ENCODE peak calls at places on chromosomes 7 and 10, in five cellular contexts. One of them, this sample, is unnamed.

GRCh38 chr7:157679607-157680006 is 342.8 kb downstream of the DNAJB6 start:
- DNase-seq in astrocyte of the spinal cord: peak; percentile 44
- DNase-seq in Peyer's patch: peak; percentile 34
- DNase-seq in HS-5: no peak
- DNase-seq in SHP77 treated with DMSO at 0.1 percent for 48 hours: no peak
- DNase-seq in this sample: no peak

GRCh38 chr7:461118-461452 is 58.6 kb downstream of the PDGFA start:
- DNase-seq in astrocyte of the spinal cord: no peak
- DNase-seq in Peyer's patch: no peak
- DNase-seq in HS-5: no peak
- DNase-seq in SHP77 treated with DMSO at 0.1 percent for 48 hours: no peak
- DNase-seq in this sample: no peak

GRCh38 chr7:139995034-139995915 is 67.5 kb downstream of the PARP12 start:
- DNase-seq in astrocyte of the spinal cord: peak; percentile 30
- DNase-seq in Peyer's patch: no peak
- DNase-seq in HS-5: no peak
- DNase-seq in SHP77 treated with DMSO at 0.1 percent for 48 hours: no peak
- DNase-seq in this sample: peak; percentile 44

GRCh38 chr7:30755384-30756154 is 3.6 kb downstream of the INMT start:
- DNase-seq in astrocyte of the spinal cord: no peak
- DNase-seq in Peyer's patch: no peak
- DNase-seq in HS-5: no peak
- DNase-seq in SHP77 treated with DMSO at 0.1 percent for 48 hours: no peak
- DNase-seq in this sample: no peak

GRCh38 chr10:72658696-72659400 is 33.0 kb upstream of the MICU1 start:
- DNase-seq in astrocyte of the spinal cord: no peak
- DNase-seq in Peyer's patch: no peak
- DNase-seq in HS-5: no peak
- DNase-seq in SHP77 treated with DMSO at 0.1 percent for 48 hours: no peak
- DNase-seq in this sample: no peak

GRCh38 chr7:128915841-128916642 is 5.5 kb upstream of the KCP start:
- DNase-seq in astrocyte of the spinal cord: no peak
- DNase-seq in Peyer's patch: peak; percentile 42
- DNase-seq in HS-5: no peak
- DNase-seq in SHP77 treated with DMSO at 0.1 percent for 48 hours: no peak
- DNase-seq in this sample: no peak

GRCh38 chr10:23063387-23064287 is 31.7 kb upstream of the MSRB2 start:
- DNase-seq in astrocyte of the spinal cord: peak; percentile 36
- DNase-seq in Peyer's patch: no peak
- DNase-seq in HS-5: no peak
- DNase-seq in SHP77 treated with DMSO at 0.1 percent for 48 hours: no peak
- DNase-seq in this sample: no peak

GRCh38 chr10:68167271-68167670 is 58.0 kb downstream of the MYPN start:
- DNase-seq in astrocyte of the spinal cord: no peak
- DNase-seq in Peyer's patch: no peak
- DNase-seq in HS-5: no peak
- DNase-seq in SHP77 treated with DMSO at 0.1 percent for 48 hours: no peak
- DNase-seq in this sample: peak; percentile 34

GRCh38 chr7:1942026-1942703 is 272.1 kb downstream of the ELFN1 start:
- DNase-seq in astrocyte of the spinal cord: no peak
- DNase-seq in Peyer's patch: no peak
- DNase-seq in HS-5: no peak
- DNase-seq in SHP77 treated with DMSO at 0.1 percent for 48 hours: peak; percentile 70
- DNase-seq in this sample: no peak

GRCh38 chr10:83625831-83626360 is 513.4 kb upstream of the GHITM start:
- DNase-seq in astrocyte of the spinal cord: no peak
- DNase-seq in Peyer's patch: no peak
- DNase-seq in HS-5: no peak
- DNase-seq in SHP77 treated with DMSO at 0.1 percent for 48 hours: no peak
- DNase-seq in this sample: no peak